ENCODE peak calls at places on chromosomes 1 and 21, in five cellular contexts. K is GM23248, D is astrocyte, P is PC-3, M is H9. F is an unnamed sample.

GRCh38 chr1:17588048-17588781 is 48.7 kb downstream of the ARHGEF10L start:
- DNase-seq in K (peak; percentile 71), M (peak; percentile 77), D (peak; percentile 63), P (no peak), F (no peak)

GRCh38 chr1:7703321-7704213 is 67.5 kb upstream of the VAMP3 start:
- DNase-seq in P (no peak), K (no peak), M (peak; percentile 67), D (no peak), F (no peak)

GRCh38 chr1:115975569-115976061 is 698 bp upstream of the SLC22A15 start:
- DNase-seq in P (no peak), K (no peak), M (no peak), D (no peak), F (no peak)

GRCh38 chr1:2546515-2547209 is 9.5 kb upstream of the TNFRSF14 start:
- DNase-seq in K (peak; percentile 74), M (peak; percentile 94), P (peak; percentile 98), D (peak; percentile 52), F (peak; percentile 83)

GRCh38 chr1:93608188-93609109 is 73.2 kb downstream of the BCAR3 start:
- DNase-seq in K (no peak), P (no peak), D (peak; percentile 70), M (no peak), F (peak; percentile 89)

GRCh38 chr1:59083946-59084865 is 212.7 kb upstream of the FGGY start:
- DNase-seq in K (no peak), P (peak; percentile 10), M (peak; percentile 66), D (peak; percentile 51), F (peak; percentile 67)

GRCh38 chr1:53591924-53592323 is 132.7 kb downstream of the DMRTB1 start:
- DNase-seq in P (no peak), K (no peak), D (no peak), M (no peak), F (no peak)

GRCh38 chr21:37281993-37282392 is 14.9 kb upstream of the VPS26C start:
- DNase-seq in K (no peak), P (no peak), D (no peak), M (no peak), F (no peak)

GRCh38 chr1:24382165-24382577 is 31.4 kb downstream of the STPG1 start:
- DNase-seq in D (no peak), P (no peak), M (no peak), K (no peak), F (no peak)

GRCh38 chr1:20073247-20073646 is 3.3 kb downstream of the PLA2G5 start:
- DNase-seq in K (no peak), P (no peak), D (no peak), M (no peak), F (no peak)

GRCh38 chr1:232462200-232462599 is 167.7 kb downstream of the SIPA1L2 start:
- DNase-seq in P (peak; percentile 53), D (no peak), M (no peak), K (peak; percentile 9), F (no peak)

GRCh38 chr1:173297798-173298391 is 90.8 kb upstream of the TNFSF4 start:
- DNase-seq in P (no peak), M (no peak), D (peak; percentile 60), K (no peak), F (peak; percentile 1)

GRCh38 chr1:22139066-22139594 is 3.8 kb downstream of the WNT4 start:
- DNase-seq in M (no peak), K (no peak), P (no peak), D (no peak), F (no peak)

GRCh38 chr1:236103059-236103458 is 38.2 kb upstream of the NID1 start:
- DNase-seq in K (no peak), M (peak; percentile 76), P (no peak), D (no peak), F (no peak)

GRCh38 chr1:54968581-54968980 is 11.8 kb upstream of the TMEM61 start:
- DNase-seq in P (no peak), D (no peak), M (no peak), K (peak; percentile 44), F (no peak)

GRCh38 chr1:83994111-83994510 is 4.8 kb downstream of the TTLL7 start:
- DNase-seq in K (no peak), P (no peak), D (no peak), M (no peak), F (no peak)

GRCh38 chr1:156114919-156115513 is 505 bp downstream of the LMNA start:
- DNase-seq in M (peak; percentile 52), K (peak; percentile 54), D (no peak), P (peak; percentile 41), F (peak; percentile 38)

GRCh38 chr1:22327411-22327810 is 124.2 kb upstream of the ZBTB40 start:
- DNase-seq in M (peak; percentile 8), K (no peak), P (no peak), D (no peak), F (no peak)

GRCh38 chr1:9737057-9737456 is 85.5 kb downstream of the PIK3CD start:
- DNase-seq in K (no peak), D (no peak), M (no peak), P (no peak), F (no peak)

GRCh38 chr1:1599919-1600860 is at the start of gene FNDC10:
- DNase-seq in M (peak; percentile 60), D (no peak), P (no peak), K (peak; percentile 49), F (no peak)

GRCh38 chr1:43358746-43359693 is at the start of gene CDC20:
- DNase-seq in P (peak; percentile 99), K (peak; percentile 100), D (peak; percentile 83), M (peak; percentile 99), F (peak; percentile 98)

GRCh38 chr1:33612877-33613487 is 140.5 kb downstream of the ZSCAN20 start:
- DNase-seq in M (peak; percentile 76), P (peak; percentile 80), K (peak; percentile 80), D (peak; percentile 36), F (peak; percentile 59)

GRCh38 chr1:94792473-94792875 is 27.7 kb upstream of the SLC44A3 start:
- DNase-seq in D (no peak), P (peak; percentile 72), M (no peak), K (peak; percentile 88), F (no peak)

GRCh38 chr1:74937176-74937575 is 197.0 kb upstream of the LHX8 start:
- DNase-seq in K (no peak), D (no peak), M (no peak), P (no peak), F (no peak)

GRCh38 chr1:222547944-222548671 is at the start of gene HHIPL2:
- DNase-seq in D (no peak), M (no peak), K (peak; percentile 45), P (no peak), F (no peak)

GRCh38 chr1:234330843-234331215 is 42.4 kb upstream of the COA6 start:
- DNase-seq in D (no peak), M (no peak), P (no peak), K (peak; percentile 33), F (no peak)

GRCh38 chr1:119631433-119632102 is 16.5 kb downstream of the ZNF697 start:
- DNase-seq in P (peak; percentile 42), M (peak; percentile 68), D (peak; percentile 68), K (peak; percentile 75), F (peak; percentile 92)
- H3K27ac ChIP-seq in P (no peak overlapping the region), M (no peak overlapping the region), D (no peak overlapping the region), K (peak overlapping the region; percentile 5), F (peak overlapping the region; percentile 91)

GRCh38 chr1:170698711-170699275 is 34.9 kb downstream of the PRRX1 start:
- DNase-seq in K (peak; percentile 87), D (peak; percentile 89), M (no peak), P (no peak), F (peak; percentile 57)

GRCh38 chr1:170701962-170702361 is 38.0 kb downstream of the PRRX1 start:
- DNase-seq in D (no peak), M (peak; percentile 28), K (no peak), P (no peak), F (no peak)

GRCh38 chr1:170699696-170700095 is 35.8 kb downstream of the PRRX1 start:
- DNase-seq in D (no peak), P (no peak), M (no peak), K (no peak), F (no peak)

GRCh38 chr1:170698301-170698700 is 34.4 kb downstream of the PRRX1 start:
- DNase-seq in D (no peak), M (no peak), P (no peak), K (no peak), F (no peak)

GRCh38 chr1:170700842-170701305 is 36.9 kb downstream of the PRRX1 start:
- DNase-seq in D (peak; percentile 76), P (no peak), K (peak; percentile 66), M (no peak), F (peak; percentile 67)
- H3K4me2 ChIP-seq in D (peak overlapping the region; percentile 43), P (no peak overlapping the region), K (peak overlapping the region; percentile 24), M (no peak overlapping the region), F (no peak overlapping the region)

GRCh38 chr1:6292134-6292533 is 31.2 kb upstream of the GPR153 start:
- DNase-seq in D (no peak), M (no peak), K (no peak), P (no peak), F (no peak)
- H3K27ac ChIP-seq in D (no peak overlapping the region), M (no peak overlapping the region), K (no peak overlapping the region), P (peak overlapping the region; percentile 96), F (no peak overlapping the region)

GRCh38 chr21:45853703-45854342 is 127.7 kb upstream of the COL6A1 start:
- DNase-seq in D (no peak), M (peak; percentile 12), K (no peak), P (no peak), F (no peak)

GRCh38 chr21:45856422-45856821 is 125.1 kb upstream of the COL6A1 start:
- DNase-seq in D (no peak), P (no peak), K (no peak), M (peak; percentile 12), F (no peak)

GRCh38 chr21:45855248-45855801 is 126.2 kb upstream of the COL6A1 start:
- DNase-seq in M (peak; percentile 23), K (no peak), D (no peak), P (no peak), F (no peak)

GRCh38 chr21:45852886-45853400 is 128.6 kb upstream of the COL6A1 start:
- DNase-seq in D (no peak), K (no peak), M (peak; percentile 17), P (no peak), F (no peak)

DNA sequence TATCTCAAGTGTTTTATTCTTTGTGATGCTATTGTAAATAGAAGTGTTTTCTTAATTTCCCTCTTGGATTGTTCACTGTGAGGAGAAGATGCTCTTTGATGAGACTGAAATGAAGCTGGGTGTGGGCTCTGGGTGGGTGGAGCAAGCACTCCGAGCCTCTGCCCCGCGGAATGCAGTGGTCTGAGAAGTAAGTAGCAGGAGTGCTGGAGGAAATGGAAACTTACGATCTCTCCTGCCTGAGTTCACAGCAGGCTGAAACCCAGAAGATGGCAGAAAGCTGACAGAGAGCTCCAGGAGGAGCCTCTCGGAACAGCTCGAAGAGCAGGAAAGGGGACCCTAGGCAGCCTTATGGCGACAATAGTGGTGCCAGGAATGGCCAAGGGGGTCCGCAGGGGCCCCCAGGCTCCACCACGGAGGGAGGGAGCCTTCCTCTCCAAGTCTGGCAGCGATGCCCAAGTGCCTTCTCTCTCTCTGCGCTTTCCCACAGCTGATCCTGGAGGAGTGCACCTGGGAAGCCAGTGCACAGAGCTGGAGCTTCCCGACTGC is 126.8 kb upstream of the COL6A1 start:
- DNase-seq in P (no peak), M (peak; percentile 31), K (no peak), D (no peak), F (no peak)
- H3K4me2 ChIP-seq in P (no peak overlapping the region), M (no peak overlapping the region), K (no peak overlapping the region), D (peak overlapping the region; percentile 43), F (no peak overlapping the region)

F was measured in endothelial cell of umbilical vein.